ENCODE peak calls at places on chromosomes 16 and 17, in seven cellular contexts. T, D, R, P, E, A and O are unnamed samples.
A peak's percentile ranks its signal among the peaks of the same experiment; 100 is the strongest.

GRCh38 chr17:51748749-51749604 is 409.5 kb downstream of the CA10 start:
- DNase-seq in T (no peak), D (no peak), A (no peak), R (no peak), E (no peak), P (no peak), O (no peak)

GRCh38 chr16:52071101-52071500 is 475.8 kb downstream of the TOX3 start:
- DNase-seq in A (no peak), E (no peak), D (no peak), T (no peak), P (no peak), R (no peak), O (no peak)

GRCh38 chr16:23835390-23836077 is at the start of gene PRKCB:
- DNase-seq in A (peak; percentile 94), R (peak; percentile 93), D (peak; percentile 80), P (peak; percentile 88), E (peak; percentile 45), T (peak; percentile 41), O (peak; percentile 88)

GRCh38 chr17:47292206-47292605 is 31.5 kb upstream of the EFCAB13 start:
- DNase-seq in A (no peak), R (no peak), P (no peak), T (no peak), D (no peak), E (no peak), O (no peak)

GRCh38 chr16:12794486-12795399 is 8.9 kb downstream of the CPPED1 start:
- DNase-seq in D (no peak), R (no peak), E (peak; percentile 57), T (peak; percentile 58), A (no peak), P (no peak), O (no peak)

GRCh38 chr17:74898376-74898946 is 5.0 kb upstream of the FADS6 start:
- DNase-seq in A (no peak), P (no peak), T (no peak), E (no peak), D (no peak), R (no peak), O (no peak)

GRCh38 chr16:87874639-87875472 is 5.5 kb upstream of the SLC7A5 start:
- DNase-seq in D (no peak), P (no peak), R (peak; percentile 55), A (peak; percentile 84), T (no peak), E (no peak), O (no peak)

GRCh38 chr17:30969989-30970680 is 704 bp upstream of the RNF135 start:
- DNase-seq in T (peak; percentile 11), D (no peak), A (peak; percentile 34), E (no peak), R (peak; percentile 22), P (no peak), O (no peak)

GRCh38 chr17:78412403-78412802 is 34.0 kb downstream of the PGS1 start:
- DNase-seq in D (no peak), A (peak; percentile 46), P (peak; percentile 14), T (peak; percentile 35), R (no peak), E (no peak), O (no peak)

GRCh38 chr16:77414752-77415231 is 20.0 kb downstream of the ADAMTS18 start:
- DNase-seq in D (no peak), E (no peak), T (no peak), R (no peak), P (no peak), A (no peak), O (no peak)

GRCh38 chr16:66357523-66357928 is 9.0 kb upstream of the CDH5 start:
- DNase-seq in D (no peak), E (peak; percentile 72), A (peak; percentile 29), P (peak; percentile 48), T (peak; percentile 92), R (peak; percentile 47), O (peak; percentile 12)

GRCh38 chr16:50316848-50317630 is 50.7 kb downstream of the ADCY7 start:
- DNase-seq in A (no peak), R (no peak), D (no peak), T (no peak), E (no peak), P (no peak), O (no peak)

GRCh38 chr17:57940653-57941329 is 14.4 kb downstream of the CUEDC1 start:
- DNase-seq in T (no peak), P (no peak), D (no peak), E (no peak), A (peak; percentile 8), R (no peak), O (no peak)

GRCh38 chr16:177394-177822 is 928 bp downstream of the HBA1 start:
- DNase-seq in E (no peak), P (no peak), D (no peak), A (no peak), T (peak; percentile 23), R (no peak), O (no peak)

GRCh38 chr17:19386276-19386863 is 620 bp downstream of the MFAP4 start:
- DNase-seq in R (no peak), D (no peak), E (no peak), T (peak; percentile 77), P (peak; percentile 80), A (no peak), O (no peak)

GRCh38 chr17:27577884-27578717 is 52.9 kb upstream of the LGALS9 start:
- DNase-seq in A (no peak), P (no peak), E (no peak), D (no peak), T (peak; percentile 79), R (no peak), O (no peak)

GRCh38 chr17:2844386-2844785 is 48.1 kb downstream of the RAP1GAP2 start:
- DNase-seq in T (no peak), R (peak; percentile 39), E (no peak), P (no peak), A (no peak), D (no peak), O (no peak)

GRCh38 chr17:48555616-48556533 is 11.0 kb upstream of the HOXB2 start:
- DNase-seq in T (no peak), D (no peak), A (no peak), P (no peak), E (no peak), R (no peak), O (no peak)